ENCODE peak calls at places on chromosome X, in five cellular contexts. One of them, this sample, is unnamed.

GRCh38 chrX:54492340-54492739 is 3.7 kb downstream of the FGD1 start:
- DNase-seq in iPS-NIHi11: no peak
- DNase-seq in endothelial cell: no peak
- DNase-seq in iris pigment epithelial cell: peak
- DNase-seq in stimulated activated CD8-positive, alpha-beta memory T cell treated with anti-CD3 and anti-CD28 coated beads, Interleukin-7, amount 100 ng/mL, for 48 hours: no peak
- DNase-seq in this sample: no peak

GRCh38 chrX:23861215-23861896 is 46.4 kb downstream of the APOO start:
- DNase-seq in endothelial cell: no peak
- DNase-seq in iPS-NIHi11: no peak
- DNase-seq in iris pigment epithelial cell: no peak
- DNase-seq in stimulated activated CD8-positive, alpha-beta memory T cell treated with anti-CD3 and anti-CD28 coated beads, Interleukin-7, amount 100 ng/mL, for 48 hours: no peak
- DNase-seq in this sample: no peak

GRCh38 chrX:98398542-98398941 is 1514.8 kb downstream of the RPA4 start:
- DNase-seq in stimulated activated CD8-positive, alpha-beta memory T cell treated with anti-CD3 and anti-CD28 coated beads, Interleukin-7, amount 100 ng/mL, for 48 hours: no peak
- DNase-seq in iris pigment epithelial cell: no peak
- DNase-seq in endothelial cell: no peak
- DNase-seq in iPS-NIHi11: no peak
- DNase-seq in this sample: no peak

GRCh38 chrX:28586891-28587635 is at the start of gene IL1RAPL1:
- DNase-seq in endothelial cell: no peak
- DNase-seq in iris pigment epithelial cell: peak
- DNase-seq in stimulated activated CD8-positive, alpha-beta memory T cell treated with anti-CD3 and anti-CD28 coated beads, Interleukin-7, amount 100 ng/mL, for 48 hours: no peak
- DNase-seq in iPS-NIHi11: no peak
- DNase-seq in this sample: peak

GRCh38 chrX:68416592-68416991 is 16.7 kb downstream of the OPHN1 start:
- DNase-seq in endothelial cell: no peak
- DNase-seq in iris pigment epithelial cell: peak
- DNase-seq in stimulated activated CD8-positive, alpha-beta memory T cell treated with anti-CD3 and anti-CD28 coated beads, Interleukin-7, amount 100 ng/mL, for 48 hours: no peak
- DNase-seq in iPS-NIHi11: no peak
- DNase-seq in this sample: peak

GRCh38 chrX:17375631-17376380 is 806 bp downstream of the NHS start:
- DNase-seq in iPS-NIHi11: peak
- DNase-seq in endothelial cell: peak
- DNase-seq in iris pigment epithelial cell: peak
- DNase-seq in stimulated activated CD8-positive, alpha-beta memory T cell treated with anti-CD3 and anti-CD28 coated beads, Interleukin-7, amount 100 ng/mL, for 48 hours: no peak
- DNase-seq in this sample: peak

GRCh38 chrX:85836868-85837267 is 210.5 kb downstream of the CHM start:
- DNase-seq in endothelial cell: no peak
- DNase-seq in iris pigment epithelial cell: peak
- DNase-seq in stimulated activated CD8-positive, alpha-beta memory T cell treated with anti-CD3 and anti-CD28 coated beads, Interleukin-7, amount 100 ng/mL, for 48 hours: no peak
- DNase-seq in iPS-NIHi11: peak
- DNase-seq in this sample: no peak

GRCh38 chrX:83160096-83160495 is 348.0 kb upstream of the POU3F4 start:
- DNase-seq in iPS-NIHi11: peak
- DNase-seq in stimulated activated CD8-positive, alpha-beta memory T cell treated with anti-CD3 and anti-CD28 coated beads, Interleukin-7, amount 100 ng/mL, for 48 hours: no peak
- DNase-seq in endothelial cell: no peak
- DNase-seq in iris pigment epithelial cell: no peak
- DNase-seq in this sample: no peak

GRCh38 chrX:118745570-118745969 is 18.2 kb downstream of the IL13RA1 start:
- DNase-seq in iris pigment epithelial cell: peak
- DNase-seq in endothelial cell: no peak
- DNase-seq in iPS-NIHi11: no peak
- DNase-seq in stimulated activated CD8-positive, alpha-beta memory T cell treated with anti-CD3 and anti-CD28 coated beads, Interleukin-7, amount 100 ng/mL, for 48 hours: no peak
- DNase-seq in this sample: no peak

GRCh38 chrX:107656965-107657364 is 28.7 kb downstream of the PRPS1 start:
- DNase-seq in iPS-NIHi11: no peak
- DNase-seq in endothelial cell: no peak
- DNase-seq in iris pigment epithelial cell: no peak
- DNase-seq in stimulated activated CD8-positive, alpha-beta memory T cell treated with anti-CD3 and anti-CD28 coated beads, Interleukin-7, amount 100 ng/mL, for 48 hours: no peak
- DNase-seq in this sample: no peak

GRCh38 chrX:16076834-16077233 is 46.5 kb upstream of the GRPR start:
- DNase-seq in iris pigment epithelial cell: no peak
- DNase-seq in stimulated activated CD8-positive, alpha-beta memory T cell treated with anti-CD3 and anti-CD28 coated beads, Interleukin-7, amount 100 ng/mL, for 48 hours: no peak
- DNase-seq in endothelial cell: no peak
- DNase-seq in iPS-NIHi11: no peak
- DNase-seq in this sample: no peak

GRCh38 chrX:73817381-73818199 is 254.6 kb downstream of the CHIC1 start:
- DNase-seq in iris pigment epithelial cell: no peak
- DNase-seq in stimulated activated CD8-positive, alpha-beta memory T cell treated with anti-CD3 and anti-CD28 coated beads, Interleukin-7, amount 100 ng/mL, for 48 hours: no peak
- DNase-seq in iPS-NIHi11: no peak
- DNase-seq in endothelial cell: no peak
- DNase-seq in this sample: no peak

GRCh38 chrX:81957318-81957717 is 755.4 kb downstream of the SH3BGRL start:
- DNase-seq in iPS-NIHi11: no peak
- DNase-seq in stimulated activated CD8-positive, alpha-beta memory T cell treated with anti-CD3 and anti-CD28 coated beads, Interleukin-7, amount 100 ng/mL, for 48 hours: no peak
- DNase-seq in iris pigment epithelial cell: no peak
- DNase-seq in endothelial cell: no peak
- DNase-seq in this sample: no peak

GRCh38 chrX:152912121-152912520 is 14.3 kb downstream of the ZNF185 start:
- DNase-seq in iPS-NIHi11: no peak
- DNase-seq in iris pigment epithelial cell: no peak
- DNase-seq in endothelial cell: peak
- DNase-seq in stimulated activated CD8-positive, alpha-beta memory T cell treated with anti-CD3 and anti-CD28 coated beads, Interleukin-7, amount 100 ng/mL, for 48 hours: no peak
- DNase-seq in this sample: no peak

GRCh38 chrX:122046226-122046625 is 998.8 kb downstream of the GLUD2 start:
- DNase-seq in iris pigment epithelial cell: peak
- DNase-seq in iPS-NIHi11: no peak
- DNase-seq in endothelial cell: no peak
- DNase-seq in stimulated activated CD8-positive, alpha-beta memory T cell treated with anti-CD3 and anti-CD28 coated beads, Interleukin-7, amount 100 ng/mL, for 48 hours: no peak
- DNase-seq in this sample: no peak

GRCh38 chrX:139639253-139639652 is 68.7 kb downstream of the MCF2 start:
- DNase-seq in endothelial cell: no peak
- DNase-seq in iris pigment epithelial cell: peak
- DNase-seq in iPS-NIHi11: no peak
- DNase-seq in stimulated activated CD8-positive, alpha-beta memory T cell treated with anti-CD3 and anti-CD28 coated beads, Interleukin-7, amount 100 ng/mL, for 48 hours: no peak
- DNase-seq in this sample: no peak

GRCh38 chrX:116607766-116608165 is 145.0 kb upstream of the CT83 start:
- DNase-seq in stimulated activated CD8-positive, alpha-beta memory T cell treated with anti-CD3 and anti-CD28 coated beads, Interleukin-7, amount 100 ng/mL, for 48 hours: no peak
- DNase-seq in endothelial cell: no peak
- DNase-seq in iPS-NIHi11: no peak
- DNase-seq in iris pigment epithelial cell: peak
- DNase-seq in this sample: no peak

GRCh38 chrX:13463608-13464007 is 105.8 kb upstream of the EGFL6 start:
- DNase-seq in endothelial cell: no peak
- DNase-seq in stimulated activated CD8-positive, alpha-beta memory T cell treated with anti-CD3 and anti-CD28 coated beads, Interleukin-7, amount 100 ng/mL, for 48 hours: no peak
- DNase-seq in iPS-NIHi11: no peak
- DNase-seq in iris pigment epithelial cell: peak
- DNase-seq in this sample: peak

GRCh38 chrX:22912598-22912997 is 87.2 kb upstream of the DDX53 start:
- DNase-seq in endothelial cell: no peak
- DNase-seq in iPS-NIHi11: no peak
- DNase-seq in iris pigment epithelial cell: no peak
- DNase-seq in stimulated activated CD8-positive, alpha-beta memory T cell treated with anti-CD3 and anti-CD28 coated beads, Interleukin-7, amount 100 ng/mL, for 48 hours: no peak
- DNase-seq in this sample: no peak

GRCh38 chrX:72054776-72055495 is 76.8 kb downstream of the RTL5 start:
- DNase-seq in iPS-NIHi11: peak
- DNase-seq in stimulated activated CD8-positive, alpha-beta memory T cell treated with anti-CD3 and anti-CD28 coated beads, Interleukin-7, amount 100 ng/mL, for 48 hours: no peak
- DNase-seq in endothelial cell: no peak
- DNase-seq in iris pigment epithelial cell: no peak
- DNase-seq in this sample: no peak

GRCh38 chrX:17964871-17965270 is 103.8 kb upstream of the RAI2 start:
- DNase-seq in stimulated activated CD8-positive, alpha-beta memory T cell treated with anti-CD3 and anti-CD28 coated beads, Interleukin-7, amount 100 ng/mL, for 48 hours: no peak
- DNase-seq in iPS-NIHi11: no peak
- DNase-seq in endothelial cell: no peak
- DNase-seq in iris pigment epithelial cell: no peak
- DNase-seq in this sample: no peak

GRCh38 chrX:134780908-134781307 is 122.6 kb upstream of the PLAC1 start:
- DNase-seq in iris pigment epithelial cell: no peak
- DNase-seq in endothelial cell: no peak
- DNase-seq in iPS-NIHi11: no peak
- DNase-seq in stimulated activated CD8-positive, alpha-beta memory T cell treated with anti-CD3 and anti-CD28 coated beads, Interleukin-7, amount 100 ng/mL, for 48 hours: no peak
- DNase-seq in this sample: no peak

GRCh38 chrX:11113731-11114130 is 2.6 kb downstream of the HCCS start:
- DNase-seq in iris pigment epithelial cell: peak
- DNase-seq in iPS-NIHi11: no peak
- DNase-seq in endothelial cell: no peak
- DNase-seq in stimulated activated CD8-positive, alpha-beta memory T cell treated with anti-CD3 and anti-CD28 coated beads, Interleukin-7, amount 100 ng/mL, for 48 hours: no peak
- DNase-seq in this sample: no peak

GRCh38 chrX:105220636-105221035 is at the start of gene TEX13A:
- DNase-seq in stimulated activated CD8-positive, alpha-beta memory T cell treated with anti-CD3 and anti-CD28 coated beads, Interleukin-7, amount 100 ng/mL, for 48 hours: no peak
- DNase-seq in iPS-NIHi11: no peak
- DNase-seq in endothelial cell: no peak
- DNase-seq in iris pigment epithelial cell: no peak
- DNase-seq in this sample: no peak

GRCh38 chrX:129739591-129739990 is 812 bp downstream of the XPNPEP2 start:
- DNase-seq in iPS-NIHi11: no peak
- DNase-seq in stimulated activated CD8-positive, alpha-beta memory T cell treated with anti-CD3 and anti-CD28 coated beads, Interleukin-7, amount 100 ng/mL, for 48 hours: no peak
- DNase-seq in iris pigment epithelial cell: no peak
- DNase-seq in endothelial cell: no peak
- DNase-seq in this sample: no peak